ENCODE peak calls at places on chromosomes 7 and 10, in nine cellular contexts. S is astrocyte of the spinal cord, Q is NB4, G is fibroblast of pulmonary artery, U is fibroblast of mammary gland, T is prostate gland, Y is ovary, J is GM06990, W is heart right ventricle. O is an unnamed sample.

GRCh38 chr10:102396251-102396650 is 746 bp downstream of the NFKB2 start:
- DNase-seq in U (no peak), T (no peak), W (no peak), J (no peak), Y (no peak), Q (no peak), G (no peak), S (no peak), O (no peak)

GRCh38 chr10:3873728-3874461 is 88.9 kb upstream of the KLF6 start:
- DNase-seq in W (no peak), Y (no peak), U (peak), J (peak), S (peak), G (peak), Q (peak), T (no peak), O (no peak)

GRCh38 chr10:122251459-122252255 is 19.4 kb upstream of the BTBD16 start:
- DNase-seq in J (no peak), T (no peak), W (no peak), G (no peak), U (no peak), Y (no peak), S (peak), Q (no peak), O (no peak)

GRCh38 chr7:102004229-102004628 is 186.8 kb downstream of the CUX1 start:
- DNase-seq in U (no peak), T (no peak), W (no peak), G (peak), J (no peak), Y (no peak), Q (no peak), S (no peak), O (peak)

GRCh38 chr10:123522702-123523312 is 143.3 kb upstream of the GPR26 start:
- DNase-seq in Y (no peak), S (no peak), J (peak), T (no peak), G (no peak), W (no peak), Q (no peak), U (no peak), O (no peak)

GRCh38 chr10:77196616-77197015 is 441.0 kb downstream of the KCNMA1 start:
- DNase-seq in G (no peak), W (no peak), Y (no peak), T (no peak), U (no peak), S (no peak), J (no peak), Q (no peak), O (no peak)

GRCh38 chr7:39504963-39505362 is 61.2 kb upstream of the YAE1 start:
- DNase-seq in Q (no peak), T (no peak), U (peak), Y (no peak), J (no peak), W (no peak), G (peak), S (peak), O (peak)

GRCh38 chr10:90849956-90850749 is 7.7 kb downstream of the HTR7 start:
- DNase-seq in W (no peak), Y (no peak), U (peak), G (peak), J (no peak), S (peak), T (no peak), Q (no peak), O (peak)

GRCh38 chr7:38373155-38373554 is 99.7 kb upstream of the TARP start:
- DNase-seq in W (no peak), Q (no peak), T (no peak), U (no peak), Y (no peak), J (no peak), S (no peak), G (no peak), O (no peak)

GRCh38 chr10:71471957-71472365 is 75.2 kb downstream of the CDH23 start:
- DNase-seq in G (no peak), T (peak), J (no peak), S (no peak), W (no peak), Q (no peak), U (no peak), Y (no peak), O (no peak)

GRCh38 chr7:24455813-24456525 is 117.3 kb upstream of the PALS2 start:
- DNase-seq in Q (no peak), Y (no peak), W (no peak), G (no peak), J (peak), U (no peak), S (no peak), T (no peak), O (no peak)

GRCh38 chr7:4149645-4150044 is 532.5 kb upstream of the FOXK1 start:
- DNase-seq in T (no peak), W (no peak), Q (no peak), S (no peak), J (no peak), U (no peak), G (no peak), Y (no peak), O (no peak)

GRCh38 chr10:108544500-108545120 is 1378.7 kb downstream of the XPNPEP1 start:
- DNase-seq in W (peak), J (no peak), T (peak), G (peak), S (peak), Q (peak), U (peak), Y (peak), O (peak)

GRCh38 chr7:34939175-34939574 is 98.1 kb downstream of the DPY19L1 start:
- DNase-seq in W (no peak), S (peak), Y (no peak), J (no peak), U (peak), T (no peak), G (peak), Q (peak), O (peak)

GRCh38 chr10:121411006-121411405 is 187.2 kb downstream of the FGFR2 start:
- DNase-seq in S (no peak), G (no peak), T (no peak), U (no peak), Y (no peak), J (no peak), Q (no peak), W (no peak), O (no peak)

GRCh38 chr10:84574101-84574500 is 245.7 kb downstream of the CCSER2 start:
- DNase-seq in S (no peak), Q (no peak), G (no peak), U (no peak), J (no peak), W (no peak), Y (no peak), T (no peak), O (no peak)

GRCh38 chr7:132930881-132931280 is 151.0 kb downstream of the CHCHD3 start:
- DNase-seq in T (no peak), U (peak), S (no peak), G (peak), Q (peak), J (no peak), W (no peak), Y (no peak), O (peak)

GRCh38 chr7:99499356-99499712 is 747 bp downstream of the ZNF394 start:
- DNase-seq in T (no peak), Y (no peak), J (no peak), G (no peak), Q (peak), U (peak), W (no peak), S (peak), O (peak)

GRCh38 chr10:70265032-70265689 is 18.6 kb downstream of the NPFFR1 start:
- DNase-seq in S (no peak), Q (peak), Y (no peak), J (no peak), U (no peak), W (no peak), G (no peak), T (no peak), O (peak)

GRCh38 chr7:31261373-31261772 is 79.2 kb downstream of the NEUROD6 start:
- DNase-seq in Y (no peak), W (no peak), T (no peak), G (no peak), Q (no peak), U (no peak), S (no peak), J (no peak), O (no peak)

GRCh38 chr7:27933691-27934565 is 194.0 kb downstream of the TAX1BP1 start:
- DNase-seq in U (peak), Y (no peak), G (no peak), J (no peak), S (peak), Q (peak), W (no peak), T (no peak), O (peak)

GRCh38 chr7:15015545-15016314 is 113.2 kb upstream of the DGKB start:
- DNase-seq in S (peak), Y (peak), J (no peak), G (peak), Q (peak), T (peak), W (peak), U (peak), O (peak)

GRCh38 chr10:79586933-79587332 is 23.8 kb upstream of the SFTPA1 start:
- DNase-seq in G (no peak), U (no peak), T (no peak), Q (no peak), S (no peak), Y (no peak), W (no peak), J (no peak), O (no peak)

GRCh38 chr7:150860291-150860977 is 8.1 kb downstream of the AOC1 start:
- DNase-seq in Y (no peak), J (no peak), T (no peak), Q (no peak), G (no peak), S (no peak), W (no peak), U (no peak), O (no peak)

GRCh38 chr7:27553288-27553687 is 109.4 kb downstream of the HIBADH start:
- DNase-seq in J (no peak), T (no peak), Q (no peak), U (no peak), G (no peak), W (no peak), Y (no peak), S (no peak), O (no peak)

GRCh38 chr10:77392236-77392721 is 245.3 kb downstream of the KCNMA1 start:
- DNase-seq in W (no peak), S (peak), J (no peak), Q (no peak), Y (no peak), U (peak), G (peak), T (no peak), O (peak)

GRCh38 chr7:36916116-36916515 is 191.8 kb upstream of the AOAH start:
- DNase-seq in S (no peak), J (no peak), Y (no peak), U (no peak), T (no peak), G (no peak), Q (no peak), W (no peak), O (no peak)

GRCh38 chr10:46239999-46240683 is 46.7 kb upstream of the ANTXRL start:
- DNase-seq in Q (no peak), T (no peak), W (no peak), U (no peak), S (no peak), G (no peak), Y (no peak), J (no peak), O (no peak)

GRCh38 chr10:89745903-89746302 is 44.5 kb downstream of the KIF20B start:
- DNase-seq in S (no peak), T (no peak), G (no peak), U (no peak), J (no peak), W (no peak), Q (peak), Y (no peak), O (no peak)

GRCh38 chr7:5596046-5596895 is 172.6 kb upstream of the TNRC18 start:
- DNase-seq in Y (peak), U (peak), Q (peak), W (peak), J (peak), T (peak), G (peak), S (peak), O (peak)

GRCh38 chr7:43565786-43566185 is 17.1 kb upstream of the STK17A start:
- DNase-seq in U (peak), Y (no peak), W (no peak), S (peak), Q (no peak), G (no peak), T (no peak), J (no peak), O (peak)

GRCh38 chr7:43522406-43523156 is 60.3 kb upstream of the STK17A start:
- DNase-seq in G (peak), J (no peak), U (peak), Q (no peak), S (peak), Y (no peak), W (no peak), T (no peak), O (peak)

GRCh38 chr7:89926721-89927120 is 227.5 kb upstream of the STEAP1 start:
- DNase-seq in Y (no peak), G (no peak), U (no peak), Q (no peak), T (no peak), J (no peak), W (no peak), S (no peak), O (no peak)
- H3K4me3 ChIP-seq in Y (no peak), G (no peak), U (no peak), Q (no peak), T (no peak), J (no peak), W (no peak), S (no peak), O (no peak)

GRCh38 chr10:100518761-100519241 is 860 bp downstream of the SEC31B start:
- DNase-seq in S (peak), T (peak), G (peak), U (peak), W (no peak), Y (peak), J (no peak), Q (peak), O (peak)
- H3K4me3 ChIP-seq in S (no peak), T (peak), G (peak), U (peak), W (peak), Y (peak), J (no peak), Q (no peak), O (peak)

GRCh38 chr10:118343115-118343514 is 991 bp upstream of the FAM204A start:
- DNase-seq in J (no peak), S (peak), U (peak), G (peak), W (no peak), T (no peak), Y (no peak), Q (peak), O (peak)

GRCh38 chr10:118341678-118342637 is at the start of gene FAM204A:
- DNase-seq in T (peak), S (peak), Q (peak), U (peak), Y (peak), W (peak), J (peak), G (peak), O (peak)

GRCh38 chr10:118340486-118340885 is 1.6 kb downstream of the FAM204A start:
- DNase-seq in T (no peak), Y (no peak), J (no peak), U (no peak), W (no peak), G (no peak), S (no peak), Q (peak), O (no peak)

GRCh38 chr10:118343549-118343948 is 1.4 kb upstream of the FAM204A start:
- DNase-seq in G (no peak), U (no peak), T (no peak), Y (no peak), W (no peak), J (no peak), S (no peak), Q (no peak), O (no peak)

GRCh38 chr10:118342638-118343020 is 505 bp upstream of the FAM204A start:
- DNase-seq in S (no peak), G (no peak), J (no peak), T (no peak), Y (no peak), U (no peak), Q (peak), W (no peak), O (no peak)
- H3K4me3 ChIP-seq in S (peak), G (peak), J (peak), T (peak), Y (peak), U (peak), Q (peak), W (peak), O (peak)

GRCh38 chr10:99235469-99235871 is at the start of gene HPSE2:
- DNase-seq in W (no peak), S (no peak), Q (peak), T (no peak), U (no peak), Y (no peak), G (no peak), J (no peak), O (no peak)
- H3K4me3 ChIP-seq in W (peak), S (no peak), Q (peak), T (peak), U (no peak), Y (peak), G (peak), J (no peak), O (peak)